ENCODE peak calls at places on chromosome 5, in four cellular contexts. Z is stimulated activated CD8-positive, alpha-beta memory T cell treated with anti-CD3 and anti-CD28 coated beads, Interleukin-4, amount 100 ng/mL, for 4 hours; G is hepatic stellate cell; V is GM19239. O is an unnamed sample.

GRCh38 chr5:124743534-124744169 is 2.8 kb downstream of the ZNF608 start:
- DNase-seq in G (no peak), V (no peak), Z (no peak), O (no peak)

GRCh38 chr5:163609910-163610309 is 104.5 kb downstream of the MAT2B start:
- DNase-seq in G (no peak), V (no peak), Z (no peak), O (no peak)

GRCh38 chr5:8700691-8701090 is 831.7 kb downstream of the MTRR start:
- DNase-seq in Z (no peak), G (no peak), V (no peak), O (no peak)

GRCh38 chr5:612498-613424 is 621 bp downstream of the CEP72 start:
- DNase-seq in Z (no peak), G (peak; percentile 40), V (peak; percentile 32), O (no peak)

GRCh38 chr5:82364497-82364896 is 86.3 kb upstream of the RPS23 start:
- DNase-seq in Z (no peak), G (peak; percentile 48), V (no peak), O (no peak)

GRCh38 chr5:35138232-35138631 is 90.5 kb upstream of the AGXT2 start:
- DNase-seq in V (no peak), Z (no peak), G (no peak), O (no peak)

GRCh38 chr5:153896701-153897100 is 142.0 kb downstream of the FAM114A2 start:
- DNase-seq in Z (no peak), G (no peak), V (peak; percentile 18), O (peak; percentile 45)

GRCh38 chr5:82728931-82729717 is 348.1 kb downstream of the TMEM167A start:
- DNase-seq in G (no peak), Z (no peak), V (no peak), O (no peak)

GRCh38 chr5:174195517-174195916 is 150.0 kb downstream of the NSG2 start:
- DNase-seq in G (no peak), Z (no peak), V (no peak), O (no peak)

GRCh38 chr5:74130141-74130897 is 504.3 kb downstream of the ARHGEF28 start:
- DNase-seq in V (no peak), Z (no peak), G (no peak), O (no peak)

GRCh38 chr5:122726990-122727616 is 47.8 kb upstream of the SNX2 start:
- DNase-seq in G (peak; percentile 39), Z (no peak), V (no peak), O (no peak)

GRCh38 chr5:8683528-8683927 is 814.6 kb downstream of the MTRR start:
- DNase-seq in Z (no peak), G (no peak), V (no peak), O (no peak)

GRCh38 chr5:154811653-154812465 is 38.5 kb downstream of the FAXDC2 start:
- DNase-seq in Z (peak; percentile 33), V (peak; percentile 46), G (peak; percentile 68), O (peak; percentile 33)

GRCh38 chr5:13108281-13108680 is 836.2 kb downstream of the DNAH5 start:
- DNase-seq in Z (no peak), G (no peak), V (no peak), O (no peak)

GRCh38 chr5:139745800-139746690 is 49.6 kb upstream of the PSD2 start:
- DNase-seq in G (peak; percentile 87), V (no peak), Z (no peak), O (no peak)

GRCh38 chr5:142506756-142507155 is 179.1 kb downstream of the FGF1 start:
- DNase-seq in Z (no peak), V (no peak), G (no peak), O (no peak)

O was measured in GM18507.